ENCODE peak calls at places on chromosomes 13 and 19, in eight cellular contexts. B is activated CD4-positive, alpha-beta T cell treated with anti-CD3 and anti-CD28 coated beads for 24 hours; M is HuH-7; L is AG10803; T is cardiac muscle cell; O is COLO829; F is mesendoderm; D is putamen. C is an unnamed sample.
A peak's percentile ranks its signal among the peaks of the same experiment; 100 is the strongest.

GRCh38 chr13:28324181-28324789 is 170.6 kb downstream of the FLT1 start:
- DNase-seq in B (peak; percentile 50), M (peak; percentile 78), L (peak; percentile 68), T (peak; percentile 82), O (peak; percentile 71), F (peak; percentile 87), D (peak; percentile 20), C (no peak)

GRCh38 chr19:34985249-34986022 is 14.7 kb upstream of the GRAMD1A start:
- DNase-seq in B (no peak), M (no peak), L (peak; percentile 41), T (no peak), O (no peak), F (no peak), D (no peak), C (no peak)

GRCh38 chr19:52464798-52465470 is 11.6 kb downstream of the ZNF578 start:
- DNase-seq in B (no peak), M (peak; percentile 49), L (no peak), T (peak; percentile 66), O (peak; percentile 32), F (peak; percentile 87), D (no peak), C (no peak)

GRCh38 chr19:51586799-51587198 is 15.7 kb downstream of the ZNF175 start:
- DNase-seq in B (no peak), M (no peak), L (no peak), T (no peak), O (no peak), F (no peak), D (no peak), C (no peak)

GRCh38 chr13:36920612-36921185 is 661 bp upstream of the SMAD9 start:
- DNase-seq in B (no peak), M (no peak), L (no peak), T (peak; percentile 36), O (no peak), F (peak; percentile 47), D (no peak), C (no peak)

GRCh38 chr13:114109646-114110045 is 22.8 kb downstream of the RASA3 start:
- DNase-seq in B (no peak), M (no peak), L (no peak), T (no peak), O (no peak), F (no peak), D (no peak), C (peak; percentile 64)

GRCh38 chr13:36769126-36769525 is 49.9 kb upstream of the RFXAP start:
- DNase-seq in B (no peak), M (no peak), L (no peak), T (no peak), O (no peak), F (no peak), D (no peak), C (no peak)

GRCh38 chr13:19685034-19685433 is 51.6 kb downstream of the MPHOSPH8 start:
- DNase-seq in B (no peak), M (no peak), L (no peak), T (no peak), O (no peak), F (no peak), D (no peak), C (no peak)

GRCh38 chr13:102769679-102770078 is 3.9 kb downstream of the TEX30 start:
- DNase-seq in B (no peak), M (no peak), L (no peak), T (no peak), O (no peak), F (no peak), D (no peak), C (no peak)

GRCh38 chr13:57123660-57124059 is 17.1 kb upstream of the PRR20A start:
- DNase-seq in B (no peak), M (no peak), L (no peak), T (no peak), O (no peak), F (no peak), D (no peak), C (no peak)

GRCh38 chr19:47435883-47436417 is 16.6 kb upstream of the MEIS3 start:
- DNase-seq in B (no peak), M (no peak), L (no peak), T (no peak), O (no peak), F (no peak), D (no peak), C (no peak)

GRCh38 chr19:33273881-33274662 is 28.3 kb downstream of the CEBPA start:
- DNase-seq in B (peak; percentile 27), M (peak; percentile 90), L (peak; percentile 94), T (no peak), O (peak; percentile 15), F (no peak), D (no peak), C (no peak)

GRCh38 chr13:28657784-28658538 is 969 bp upstream of the POMP start:
- DNase-seq in B (no peak), M (no peak), L (peak; percentile 35), T (no peak), O (peak; percentile 46), F (no peak), D (no peak), C (no peak)

GRCh38 chr19:55265173-55265572 is 6.4 kb upstream of the PPP6R1 start:
- DNase-seq in B (no peak), M (no peak), L (no peak), T (no peak), O (no peak), F (no peak), D (no peak), C (no peak)

GRCh38 chr19:1618157-1619093 is 13.2 kb upstream of the UQCR11 start:
- DNase-seq in B (no peak), M (peak; percentile 85), L (peak; percentile 17), T (peak; percentile 26), O (no peak), F (peak; percentile 83), D (no peak), C (no peak)

GRCh38 chr13:34201050-34201913 is 383.3 kb downstream of the RFC3 start:
- DNase-seq in B (no peak), M (peak; percentile 16), L (peak; percentile 94), T (no peak), O (no peak), F (no peak), D (no peak), C (no peak)

GRCh38 chr13:21670006-21670882 is 629 bp upstream of the FGF9 start:
- DNase-seq in B (peak; percentile 46), M (peak; percentile 66), L (peak; percentile 38), T (peak; percentile 83), O (no peak), F (peak; percentile 75), D (no peak), C (peak; percentile 78)

GRCh38 chr13:59970847-59971246 is 192.9 kb downstream of the DIAPH3 start:
- DNase-seq in B (no peak), M (no peak), L (no peak), T (no peak), O (no peak), F (peak; percentile 81), D (no peak), C (no peak)

GRCh38 chr19:4709440-4710280 is 14.0 kb downstream of the DPP9 start:
- DNase-seq in B (no peak), M (no peak), L (no peak), T (no peak), O (no peak), F (no peak), D (no peak), C (no peak)

GRCh38 chr19:6678690-6679109 is 8.7 kb upstream of the TNFSF14 start:
- DNase-seq in B (no peak), M (no peak), L (no peak), T (no peak), O (no peak), F (no peak), D (no peak), C (no peak)

GRCh38 chr13:112664501-112665203 is 25.2 kb upstream of the ATP11A start:
- DNase-seq in B (no peak), M (no peak), L (peak; percentile 34), T (no peak), O (no peak), F (no peak), D (no peak), C (peak; percentile 39)